ENCODE peak calls at places on chromosomes 6 and 20, in five cellular contexts. Q is GM12864; R is CD8-positive, alpha-beta T cell; E is foreskin fibroblast; G is sigmoid colon. X is an unnamed sample.

GRCh38 chr6:139654309-139654708 is 279.9 kb upstream of the CITED2 start:
- DNase-seq in R (no peak), Q (no peak), G (no peak), E (no peak), X (no peak)

GRCh38 chr6:34696189-34696738 is 303 bp downstream of the ILRUN start:
- DNase-seq in R (no peak), Q (no peak), E (peak), G (no peak), X (peak)

GRCh38 chr20:55415567-55416142 is 589.7 kb downstream of the CBLN4 start:
- DNase-seq in G (no peak), E (peak), Q (no peak), R (no peak), X (no peak)

GRCh38 chr6:129104131-129104530 is 221.2 kb downstream of the LAMA2 start:
- DNase-seq in R (no peak), Q (no peak), G (no peak), E (peak), X (peak)

GRCh38 chr6:168666751-168667427 is 225.9 kb downstream of the SMOC2 start:
- DNase-seq in G (no peak), Q (no peak), E (no peak), R (no peak), X (no peak)

GRCh38 chr20:57874141-57874540 is 164.3 kb upstream of the PMEPA1 start:
- DNase-seq in R (no peak), Q (no peak), E (no peak), G (peak), X (no peak)

GRCh38 chr20:63176448-63177133 is 39.3 kb downstream of the YTHDF1 start:
- DNase-seq in G (no peak), E (no peak), Q (no peak), R (no peak), X (no peak)

GRCh38 chr20:63520939-63521601 is 505 bp downstream of the PPDPF start:
- DNase-seq in E (peak), Q (no peak), G (peak), R (peak), X (peak)

GRCh38 chr6:45129051-45129450 is 199.1 kb upstream of the RUNX2 start:
- DNase-seq in G (no peak), E (no peak), R (no peak), Q (no peak), X (no peak)

GRCh38 chr20:48767269-48767960 is 60.4 kb downstream of the PREX1 start:
- DNase-seq in Q (no peak), E (no peak), R (peak), G (no peak), X (no peak)

GRCh38 chr6:137808191-137808590 is 58.9 kb upstream of the TNFAIP3 start:
- DNase-seq in R (no peak), Q (no peak), E (peak), G (no peak), X (peak)

GRCh38 chr6:43801489-43802181 is 31.6 kb downstream of the VEGFA start:
- DNase-seq in R (no peak), E (no peak), G (no peak), Q (no peak), X (no peak)

GRCh38 chr20:63191400-63191799 is 24.5 kb downstream of the YTHDF1 start:
- DNase-seq in Q (no peak), G (no peak), E (no peak), R (no peak), X (no peak)

GRCh38 chr6:148999501-148999900 is 252.7 kb downstream of the UST start:
- DNase-seq in Q (no peak), G (no peak), E (peak), R (no peak), X (peak)

GRCh38 chr6:137759624-137760023 is 107.4 kb upstream of the TNFAIP3 start:
- DNase-seq in G (no peak), E (no peak), Q (no peak), R (no peak), X (no peak)

GRCh38 chr20:4836935-4837334 is 115.2 kb downstream of the PRND start:
- DNase-seq in R (no peak), Q (no peak), E (no peak), G (peak), X (peak)

GRCh38 chr20:48769111-48769879 is 58.5 kb downstream of the PREX1 start:
- DNase-seq in E (no peak), R (peak), G (no peak), Q (peak), X (no peak)

GRCh38 chr6:169098136-169098535 is 155.5 kb downstream of the THBS2 start:
- DNase-seq in G (no peak), R (no peak), E (no peak), Q (no peak), X (peak)

GRCh38 chr6:39893286-39893685 is 41.0 kb downstream of the MOCS1 start:
- DNase-seq in E (no peak), G (no peak), Q (no peak), R (no peak), X (no peak)

GRCh38 chr6:84804720-84805119 is 40.3 kb upstream of the TBX18 start:
- DNase-seq in E (peak), G (no peak), R (no peak), Q (no peak), X (peak)

GRCh38 chr6:52415333-52415732 is 4.8 kb upstream of the EFHC1 start:
- DNase-seq in Q (no peak), R (no peak), E (no peak), G (no peak), X (no peak)

GRCh38 chr6:56693246-56693607 is 50.5 kb upstream of the DST start:
- DNase-seq in G (peak), Q (no peak), E (peak), R (no peak), X (peak)

GRCh38 chr20:54067606-54068174 is 2.7 kb downstream of the BCAS1 start:
- DNase-seq in Q (no peak), E (no peak), R (no peak), G (no peak), X (no peak)

GRCh38 chr6:56486681-56487080 is 156.0 kb downstream of the DST start:
- DNase-seq in E (peak), G (no peak), Q (no peak), R (no peak), X (no peak)

GRCh38 chr6:102619585-102619984 is 1226.1 kb downstream of the GRIK2 start:
- DNase-seq in Q (no peak), G (no peak), E (no peak), R (no peak), X (peak)
- TF ChIP-seq CTCF in Q (peak), G (no peak), E (peak), R (no peak), X (no peak)

GRCh38 chr20:14333734-14334133 is 3.7 kb downstream of the FLRT3 start:
- DNase-seq in R (no peak), Q (no peak), E (no peak), G (no peak), X (no peak)

GRCh38 chr20:14331671-14332070 is 5.7 kb downstream of the FLRT3 start:
- DNase-seq in E (no peak), Q (no peak), G (no peak), R (no peak), X (no peak)

GRCh38 chr20:14335122-14335521 is 2.3 kb downstream of the FLRT3 start:
- DNase-seq in Q (no peak), R (no peak), G (no peak), E (no peak), X (no peak)

GRCh38 chr20:14334306-14334930 is 3.0 kb downstream of the FLRT3 start:
- DNase-seq in Q (no peak), R (no peak), E (peak), G (peak), X (peak)

DNA sequence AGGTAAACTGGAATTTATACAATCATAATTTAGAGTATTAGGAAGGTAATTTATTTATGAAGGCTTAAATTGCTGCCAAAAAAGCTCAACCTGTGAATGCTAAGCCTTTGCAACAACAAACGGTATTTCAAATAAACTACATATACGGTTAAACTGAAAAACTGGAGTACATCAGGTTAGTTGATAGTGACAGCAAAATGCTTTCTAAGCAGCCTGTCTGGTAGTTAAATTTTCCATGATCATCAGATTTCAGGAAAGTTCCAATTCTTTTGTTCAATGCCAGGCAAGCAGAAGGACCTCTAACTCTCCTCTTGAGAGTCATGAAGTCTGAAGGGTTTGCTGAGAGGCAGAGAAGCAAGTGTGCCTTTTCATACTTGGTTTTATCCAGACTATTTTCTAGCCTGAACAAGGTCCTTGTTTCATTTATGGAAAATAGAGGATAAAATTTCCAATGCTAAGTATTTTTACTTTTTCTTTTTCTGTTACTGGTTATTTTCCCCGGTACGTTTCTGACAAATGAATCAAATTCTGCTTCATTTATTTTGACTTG is 4.5 kb downstream of the FLRT3 start:
- DNase-seq in E (no peak), G (no peak), Q (no peak), R (no peak), X (no peak)
- H3K4me3 ChIP-seq in E (no peak), G (peak), Q (no peak), R (no peak), X (no peak)

GRCh38 chr6:131787955-131788712 is 19.7 kb upstream of the ENPP1 start:
- DNase-seq in E (peak), Q (no peak), G (no peak), R (no peak), X (peak)

GRCh38 chr6:131789219-131789618 is 18.6 kb upstream of the ENPP1 start:
- DNase-seq in G (no peak), R (no peak), E (peak), Q (no peak), X (no peak)

GRCh38 chr6:131795366-131795765 is 12.5 kb upstream of the ENPP1 start:
- DNase-seq in G (no peak), R (no peak), E (no peak), Q (no peak), X (no peak)

GRCh38 chr6:131787079-131787478 is 20.7 kb upstream of the ENPP1 start:
- DNase-seq in Q (no peak), R (no peak), E (peak), G (no peak), X (no peak)

DNA sequence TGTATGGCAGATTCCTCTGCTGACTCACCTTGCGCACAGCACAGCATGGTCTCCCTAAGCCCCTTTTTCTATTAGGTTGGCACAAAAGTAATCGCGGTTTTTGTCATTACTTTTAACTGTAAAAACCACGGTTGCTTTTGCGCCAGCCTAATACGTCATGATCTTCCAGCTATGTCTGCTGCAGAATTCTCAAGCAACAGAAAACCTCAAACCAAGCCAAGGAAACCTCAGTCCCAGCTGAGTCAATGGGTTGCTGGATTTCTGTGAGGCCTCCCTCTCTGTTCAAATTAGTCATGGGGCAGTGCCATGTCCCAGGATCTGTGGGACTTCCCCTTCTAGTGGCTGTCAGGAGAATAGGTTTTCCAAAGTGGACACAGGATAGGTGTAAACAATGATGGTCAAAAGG is 15.7 kb upstream of the ENPP1 start:
- DNase-seq in E (peak), R (no peak), Q (no peak), G (no peak), X (no peak)
- TF ChIP-seq CTCF in E (no peak), R (no peak), Q (no peak), G (no peak), X (no peak)

DNA sequence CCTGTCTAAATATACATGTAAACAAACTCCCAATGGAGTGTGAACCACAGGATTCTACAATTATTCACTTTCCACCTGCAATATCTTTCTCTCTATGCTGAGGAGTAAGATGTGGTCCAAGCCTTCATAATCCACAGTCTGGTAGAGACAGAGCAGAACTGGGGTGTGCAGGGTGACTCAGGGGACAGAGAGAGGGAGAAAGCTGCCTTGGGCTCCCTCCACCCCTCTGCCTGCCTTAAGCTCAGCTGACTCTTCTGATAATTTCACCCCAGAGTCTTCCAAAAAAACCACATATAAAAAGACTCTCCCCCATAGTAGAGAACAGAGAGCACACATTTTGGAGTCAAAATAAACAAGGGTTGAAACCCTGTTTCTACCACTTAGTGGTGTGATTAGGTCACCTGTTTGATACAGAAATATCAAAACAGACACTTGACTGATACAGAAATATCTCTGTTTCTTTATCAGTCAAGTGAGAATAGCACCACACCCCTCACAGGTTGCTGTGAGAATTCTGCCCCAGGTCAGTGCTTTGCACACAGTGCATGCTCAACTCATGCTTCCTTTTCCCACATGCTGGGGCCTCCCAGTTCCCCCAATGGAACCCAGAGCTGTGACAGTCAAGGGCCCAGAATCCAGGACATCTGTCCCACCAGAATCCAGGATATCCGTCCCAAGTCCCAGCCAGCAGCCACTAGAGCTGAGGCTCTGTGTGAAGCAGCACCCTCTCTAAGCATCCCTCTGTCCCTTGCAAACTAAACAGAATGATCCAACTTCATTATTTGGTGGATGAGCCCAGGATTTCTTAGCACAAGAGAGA is 1.3 kb downstream of the TREML2 start:
- DNase-seq in G (no peak), Q (peak), E (no peak), R (no peak), X (no peak)
- H3K4me3 ChIP-seq in G (no peak), Q (no peak), E (no peak), R (peak), X (no peak)

DNA sequence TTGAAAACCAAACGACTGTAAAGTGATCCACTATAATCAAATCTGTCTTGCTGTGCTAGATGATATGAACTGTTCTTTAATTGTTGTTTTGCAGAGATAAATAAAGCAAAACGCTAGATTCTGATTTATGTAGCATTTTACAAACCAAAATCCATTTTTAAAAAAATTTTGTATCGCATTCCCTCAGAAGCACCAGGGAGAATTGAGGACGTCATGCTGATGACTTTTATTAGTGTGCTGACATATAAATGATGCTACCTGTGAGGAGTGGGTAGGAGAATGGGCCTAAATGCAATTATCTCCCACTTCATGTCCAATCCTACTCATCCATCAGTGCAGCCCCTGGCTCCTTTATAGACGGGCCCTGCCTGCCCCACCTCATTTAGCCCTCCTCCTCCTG is 282.4 kb downstream of the PACRG start:
- DNase-seq in Q (no peak), E (no peak), G (no peak), R (no peak), X (no peak)
- TF ChIP-seq CTCF in Q (no peak), E (no peak), G (no peak), R (no peak), X (no peak)

DNA sequence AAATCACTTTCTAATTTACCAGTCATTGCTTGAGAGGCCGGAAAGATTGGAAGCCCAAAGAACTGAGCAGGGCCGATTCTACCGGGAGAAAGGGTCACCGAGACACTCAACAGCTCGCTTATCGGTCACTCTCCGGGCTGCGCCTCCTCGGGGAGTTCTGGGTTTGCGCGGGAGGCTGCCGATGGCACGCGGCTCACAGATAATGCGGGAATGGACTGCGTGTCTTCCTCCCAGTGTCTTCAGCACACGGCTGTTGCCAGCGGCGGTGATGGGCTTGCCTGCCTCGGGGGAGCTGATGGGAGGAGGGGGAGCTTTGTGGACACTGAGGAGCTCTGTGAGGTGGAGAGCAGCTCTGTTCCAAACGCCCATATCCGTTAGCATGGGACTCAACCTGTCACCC is 314.6 kb downstream of the CDH4 start:
- DNase-seq in G (no peak), Q (no peak), E (no peak), R (no peak), X (no peak)
- H3K4me3 ChIP-seq in G (no peak), Q (no peak), E (no peak), R (no peak), X (no peak)

GRCh38 chr6:64459411-64459810 is 823.8 kb downstream of the PHF3 start:
- DNase-seq in G (no peak), E (no peak), Q (no peak), R (no peak), X (no peak)
- TF ChIP-seq CTCF in G (no peak), E (no peak), Q (no peak), R (no peak), X (no peak)

X was measured in fibroblast of the aortic adventitia.